ENCODE peak calls at places on chromosomes 11 and 22, in four cellular contexts. V, H, E and F are unnamed samples. For H3K36me3, the result is how much of the 10 kb centered on the place peaks cover.

GRCh38 chr11:112770487-112770886 is 190.7 kb upstream of the NCAM1 start:
- DNase-seq in V (no peak), H (no peak), E (no peak), F (no peak)

GRCh38 chr22:44261164-44261860 is 51.4 kb downstream of the SHISAL1 start:
- DNase-seq in V (no peak), H (no peak), E (no peak), F (no peak)

GRCh38 chr11:68843703-68844312 is 2.1 kb upstream of the CPT1A start:
- DNase-seq in V (no peak), H (no peak), E (peak), F (no peak)

GRCh38 chr11:44032304-44033085 is 15.3 kb upstream of the ACCSL start:
- DNase-seq in V (no peak), H (peak), E (no peak), F (no peak)

GRCh38 chr11:47987310-47987709 is 7.0 kb downstream of the PTPRJ start:
- DNase-seq in V (no peak), H (no peak), E (no peak), F (no peak)

GRCh38 chr11:64675417-64676252 is 47.4 kb downstream of the NRXN2 start:
- DNase-seq in V (peak), H (peak), E (no peak), F (no peak)

GRCh38 chr11:108697872-108698473 is 33.1 kb downstream of the DDX10 start:
- DNase-seq in V (peak), H (peak), E (peak), F (peak)

GRCh38 chr11:119772581-119772980 is 43.6 kb upstream of the NECTIN1 start:
- DNase-seq in V (no peak), H (no peak), E (no peak), F (no peak)

GRCh38 chr11:125025968-125026367 is 37.1 kb upstream of the SLC37A2 start:
- DNase-seq in V (no peak), H (no peak), E (no peak), F (no peak)

GRCh38 chr11:125020342-125020741 is 42.8 kb upstream of the SLC37A2 start:
- DNase-seq in V (no peak), H (no peak), E (no peak), F (no peak)

GRCh38 chr11:125022551-125022950 is 40.6 kb upstream of the SLC37A2 start:
- DNase-seq in V (no peak), H (peak), E (no peak), F (no peak)
- TF ChIP-seq USF2 in V (no peak), H (no peak), E (no peak), F (no peak)

GRCh38 chr22:38981659-38982007 is 514 bp upstream of the APOBEC3B start:
- DNase-seq in V (no peak), H (no peak), E (no peak), F (no peak)
- H3K36me3 ChIP-seq in V (under half), H (under half), E (under half), F (under half)

GRCh38 chr11:1597981-1598380 is at the start of gene KRTAP5-2:
- DNase-seq in V (no peak), H (no peak), E (no peak), F (no peak)

GRCh38 chr11:1600626-1601025 is 2.5 kb upstream of the KRTAP5-2 start:
- DNase-seq in V (no peak), H (no peak), E (no peak), F (no peak)

GRCh38 chr11:1598816-1599215 is 722 bp upstream of the KRTAP5-2 start:
- DNase-seq in V (no peak), H (no peak), E (no peak), F (no peak)

GRCh38 chr11:1597331-1597741 is 758 bp downstream of the KRTAP5-2 start:
- DNase-seq in V (no peak), H (no peak), E (no peak), F (no peak)
- TF ChIP-seq USF2 in V (no peak), H (no peak), E (no peak), F (no peak)

DNA sequence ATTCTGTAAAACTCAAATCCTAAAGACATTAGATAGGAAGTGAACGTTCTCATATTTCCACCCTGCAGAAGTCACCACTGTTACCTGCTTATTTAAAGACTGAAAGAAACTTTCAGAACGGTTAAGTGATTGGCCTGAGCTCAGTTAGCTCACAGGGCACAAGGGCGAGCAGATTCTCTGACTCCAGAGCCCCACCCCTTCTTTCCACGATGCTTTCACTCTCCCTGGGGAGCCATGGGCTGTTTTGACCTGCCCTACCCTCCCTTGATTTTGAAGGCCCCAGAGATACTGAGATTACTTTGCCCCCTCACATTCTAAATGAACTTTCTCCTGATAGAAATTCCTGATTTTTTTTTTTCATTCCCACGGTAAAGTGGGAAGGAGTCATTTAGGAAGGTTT is 33.9 kb downstream of the ARHGAP1 start:
- DNase-seq in V (no peak), H (no peak), E (no peak), F (no peak)
- H3K36me3 ChIP-seq in V (under half), H (half or more), E (under half), F (under half)

GRCh38 chr11:60939301-60939700 is 12.7 kb downstream of the SLC15A3 start:
- DNase-seq in V (no peak), H (no peak), E (no peak), F (no peak)

GRCh38 chr11:60937144-60937527 is 12.9 kb downstream of the TMEM132A start:
- DNase-seq in V (no peak), H (no peak), E (no peak), F (no peak)

GRCh38 chr11:60936467-60937143 is 12.3 kb downstream of the TMEM132A start:
- DNase-seq in V (no peak), H (no peak), E (no peak), F (no peak)

GRCh38 chr11:60938500-60938899 is 13.5 kb downstream of the SLC15A3 start:
- DNase-seq in V (no peak), H (no peak), E (no peak), F (no peak)

GRCh38 chr11:60937811-60938210 is 13.6 kb downstream of the TMEM132A start:
- DNase-seq in V (peak), H (no peak), E (no peak), F (no peak)
- TF ChIP-seq USF2 in V (no peak), H (no peak), E (no peak), F (no peak)

GRCh38 chr11:45216031-45216430 is 69.6 kb downstream of the PRDM11 start:
- DNase-seq in V (no peak), H (no peak), E (no peak), F (no peak)
- H3K36me3 ChIP-seq in V (under half), H (under half), E (under half), F (under half)

GRCh38 chr22:40541300-40541699 is 95.2 kb downstream of the MRTFA start:
- DNase-seq in V (no peak), H (no peak), E (no peak), F (peak)
- TF ChIP-seq USF2 in V (no peak), H (no peak), E (no peak), F (no peak)

GRCh38 chr11:117225553-117226170 is 6.2 kb downstream of the PCSK7 start:
- DNase-seq in V (no peak), H (no peak), E (no peak), F (no peak)
- H3K36me3 ChIP-seq in V (under half), H (half or more), E (under half), F (under half)